ENCODE peak calls at places on chromosomes 7 and 10, in seven cellular contexts. L is cardiac muscle cell, Q is progenitor cell of endocrine pancreas, E is osteocyte, V is Caco-2, D is A549, N is colonic mucosa. P is an unnamed sample.

GRCh38 chr10:76113952-76114351 is 682.5 kb downstream of the LRMDA start:
- DNase-seq in N (no peak), L (peak), D (no peak), E (no peak), Q (no peak), V (peak), P (no peak)

GRCh38 chr10:106242301-106242700 is 922.2 kb downstream of the SORCS1 start:
- DNase-seq in D (no peak), E (no peak), V (no peak), L (peak), N (no peak), Q (no peak), P (no peak)

GRCh38 chr10:12221323-12222298 is 25.6 kb downstream of the CDC123 start:
- DNase-seq in Q (no peak), D (peak), N (no peak), E (no peak), L (peak), V (peak), P (no peak)

GRCh38 chr7:4849390-4849789 is 12.4 kb downstream of the PAPOLB start:
- DNase-seq in D (peak), Q (no peak), L (peak), V (peak), E (no peak), N (no peak), P (no peak)

GRCh38 chr10:43198682-43199005 is 60.4 kb downstream of the CSGALNACT2 start:
- DNase-seq in L (no peak), V (peak), D (no peak), E (no peak), N (no peak), Q (no peak), P (no peak)

GRCh38 chr10:75098902-75099673 is 12.4 kb upstream of the SAMD8 start:
- DNase-seq in D (no peak), N (no peak), E (no peak), Q (no peak), L (no peak), V (no peak), P (no peak)

GRCh38 chr7:55192718-55193117 is 172.4 kb upstream of the LANCL2 start:
- DNase-seq in L (peak), V (no peak), N (no peak), E (no peak), Q (no peak), D (no peak), P (no peak)

GRCh38 chr7:87058739-87059524 is 522 bp downstream of the ELAPOR2 start:
- DNase-seq in L (peak), Q (no peak), V (no peak), E (no peak), N (peak), D (peak), P (peak)

GRCh38 chr10:95815133-95815532 is 59.2 kb downstream of the ENTPD1 start:
- DNase-seq in V (no peak), D (no peak), E (no peak), N (no peak), Q (no peak), L (no peak), P (no peak)

GRCh38 chr10:110437761-110438341 is 59.9 kb upstream of the DUSP5 start:
- DNase-seq in D (no peak), E (no peak), L (no peak), N (no peak), Q (no peak), V (peak), P (no peak)

GRCh38 chr7:42189535-42189934 is 47.5 kb downstream of the GLI3 start:
- DNase-seq in L (peak), D (no peak), N (no peak), Q (no peak), E (no peak), V (no peak), P (no peak)

GRCh38 chr7:79293655-79294142 is 159.8 kb downstream of the MAGI2 start:
- DNase-seq in V (peak), L (peak), Q (no peak), N (peak), E (no peak), D (peak), P (no peak)

GRCh38 chr10:73791871-73792400 is 6.5 kb downstream of the ZSWIM8 start:
- DNase-seq in N (no peak), Q (no peak), V (no peak), L (no peak), D (no peak), E (no peak), P (no peak)

GRCh38 chr7:148483515-148483914 is 107.1 kb upstream of the C7orf33 start:
- DNase-seq in E (no peak), L (no peak), Q (no peak), V (no peak), D (no peak), N (no peak), P (no peak)

GRCh38 chr10:99235469-99235871 is at the start of gene HPSE2:
- DNase-seq in L (peak), N (no peak), Q (no peak), E (no peak), D (no peak), V (no peak), P (no peak)

GRCh38 chr7:90710466-90710850 is 114.3 kb downstream of the CDK14 start:
- DNase-seq in N (no peak), E (no peak), D (no peak), V (no peak), L (no peak), Q (no peak), P (no peak)

GRCh38 chr10:6009961-6010360 is 32.6 kb upstream of the IL15RA start:
- DNase-seq in L (peak), N (peak), Q (no peak), D (no peak), V (no peak), E (no peak), P (no peak)

GRCh38 chr7:155559519-155560108 is 13.3 kb upstream of the CNPY1 start:
- DNase-seq in Q (no peak), L (no peak), D (no peak), V (no peak), N (no peak), E (no peak), P (no peak)

GRCh38 chr7:148084138-148084537 is 506.4 kb upstream of the C7orf33 start:
- DNase-seq in N (peak), Q (peak), D (no peak), E (no peak), V (peak), L (peak), P (no peak)

GRCh38 chr10:132942101-132942739 is at the start of gene CFAP46:
- DNase-seq in D (peak), E (no peak), N (no peak), V (no peak), L (peak), Q (peak), P (peak)

GRCh38 chr7:2431260-2431867 is 28.0 kb downstream of the CHST12 start:
- DNase-seq in E (no peak), D (peak), L (peak), Q (no peak), V (no peak), N (no peak), P (peak)

GRCh38 chr10:25175527-25176420 is 973 bp downstream of the GPR158 start:
- DNase-seq in N (no peak), V (no peak), E (no peak), D (no peak), Q (peak), L (peak), P (no peak)

GRCh38 chr7:101740981-101741725 is 76.3 kb upstream of the CUX1 start:
- DNase-seq in Q (no peak), E (no peak), V (no peak), L (peak), D (no peak), N (no peak), P (no peak)

GRCh38 chr7:823639-824038 is 8.6 kb upstream of the SUN1 start:
- DNase-seq in Q (no peak), L (no peak), D (no peak), N (peak), E (no peak), V (no peak), P (no peak)

GRCh38 chr10:58063854-58064480 is 203.7 kb downstream of the IPMK start:
- DNase-seq in D (no peak), E (no peak), L (no peak), N (peak), V (no peak), Q (no peak), P (no peak)

GRCh38 chr10:29428486-29428885 is 139.6 kb downstream of the LYZL1 start:
- DNase-seq in Q (no peak), N (no peak), D (no peak), L (no peak), E (no peak), V (no peak), P (no peak)

GRCh38 chr7:99070361-99070760 is 73.5 kb downstream of the SMURF1 start:
- DNase-seq in L (no peak), N (no peak), Q (no peak), V (no peak), E (no peak), D (no peak), P (no peak)

GRCh38 chr7:118753464-118753863 is 529.0 kb downstream of the ANKRD7 start:
- DNase-seq in D (no peak), V (no peak), E (no peak), N (no peak), Q (no peak), L (no peak), P (no peak)

GRCh38 chr7:93327006-93327633 is 95.0 kb downstream of the VPS50 start:
- DNase-seq in D (no peak), Q (no peak), N (no peak), V (no peak), L (peak), E (no peak), P (no peak)

GRCh38 chr7:117950601-117951278 is 77.5 kb upstream of the CTTNBP2 start:
- DNase-seq in E (no peak), L (no peak), V (no peak), Q (no peak), D (no peak), N (peak), P (no peak)

GRCh38 chr7:99618726-99619125 is 2.0 kb downstream of the ZSCAN25 start:
- DNase-seq in E (no peak), N (no peak), V (no peak), D (peak), L (no peak), Q (no peak), P (no peak)

GRCh38 chr10:2928219-2928840 is 139.0 kb upstream of the PFKP start:
- DNase-seq in Q (peak), D (peak), N (peak), L (peak), E (no peak), V (peak), P (peak)

GRCh38 chr10:88114368-88114767 is 250.9 kb downstream of the PTEN start:
- DNase-seq in D (peak), L (peak), V (peak), N (no peak), Q (no peak), E (no peak), P (no peak)

GRCh38 chr7:81684513-81685262 is 85.2 kb downstream of the HGF start:
- DNase-seq in V (peak), L (peak), D (peak), E (peak), Q (no peak), N (peak), P (no peak)

DNA sequence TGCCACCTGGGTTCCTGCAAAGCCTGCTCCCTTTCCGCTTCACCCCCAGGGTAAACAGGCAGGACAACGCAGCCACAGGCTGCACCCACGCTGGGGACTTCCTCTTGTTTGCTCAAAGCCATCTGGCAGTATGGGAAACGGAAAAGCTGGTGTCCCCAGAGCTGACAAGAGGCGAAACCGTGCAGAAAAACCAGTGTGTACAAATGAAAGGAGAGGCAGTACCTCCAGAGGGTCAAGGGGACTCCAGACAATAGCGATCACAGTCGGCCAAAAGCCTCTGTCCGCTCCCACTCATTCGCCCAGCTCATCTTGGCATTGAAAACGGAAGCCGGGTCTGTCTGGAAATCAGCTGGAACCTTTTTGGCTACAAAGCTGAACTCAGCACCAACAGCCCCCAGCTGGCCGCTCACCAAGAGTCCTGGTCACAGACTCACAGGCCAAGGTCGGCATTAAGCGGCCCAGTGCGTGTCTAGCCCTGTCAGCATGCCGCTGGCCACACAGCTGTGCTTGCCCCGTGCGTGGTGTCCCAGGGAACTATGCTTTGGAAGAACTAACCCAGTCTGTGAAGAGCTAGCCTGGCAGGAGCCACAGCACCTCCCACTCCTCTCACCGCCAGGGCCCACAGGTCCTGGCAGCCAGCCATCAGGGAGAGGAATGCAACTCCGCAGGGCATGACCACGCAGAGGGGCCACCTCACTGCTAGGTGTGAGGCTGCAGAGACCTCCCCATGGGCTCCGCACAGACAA is 10.4 kb downstream of the TNS3 start:
- DNase-seq in E (peak), Q (no peak), N (peak), V (no peak), D (no peak), L (peak), P (no peak)
- TF ChIP-seq CTCF in E (peak), Q (no peak), N (no peak), V (no peak), D (no peak), L (no peak), P (no peak)

DNA sequence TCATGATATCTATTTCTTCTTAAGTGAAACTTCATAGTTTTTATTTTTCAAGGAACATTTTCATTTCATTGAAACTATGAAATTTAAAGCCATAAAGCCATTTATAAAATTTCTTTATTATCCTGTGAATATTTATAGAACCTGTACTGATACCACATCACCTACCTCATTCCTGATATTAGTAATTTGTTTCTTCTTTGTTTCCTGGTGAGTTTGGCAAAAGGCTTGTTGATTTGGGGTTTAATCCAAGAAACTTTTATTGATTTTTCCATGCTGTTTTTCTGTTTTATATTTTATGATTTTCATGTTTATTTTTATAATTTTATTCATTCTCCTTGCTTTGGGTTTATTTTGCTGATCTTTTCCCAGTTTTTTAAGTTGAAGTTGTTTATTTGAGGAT is 669.4 kb downstream of the NXPH1 start:
- DNase-seq in N (no peak), E (no peak), Q (no peak), D (no peak), V (no peak), L (no peak), P (no peak)
- TF ChIP-seq CTCF in N (no peak), E (no peak), Q (no peak), D (no peak), V (no peak), L (no peak), P (no peak)

GRCh38 chr7:140048989-140049338 is 13.8 kb downstream of the PARP12 start:
- DNase-seq in N (no peak), L (no peak), E (no peak), D (no peak), Q (no peak), V (no peak), P (no peak)
- TF ChIP-seq CTCF in N (no peak), L (no peak), E (no peak), D (no peak), Q (no peak), V (no peak), P (no peak)

GRCh38 chr7:159091041-159091440 is 53.6 kb downstream of the VIPR2 start:
- DNase-seq in D (no peak), Q (no peak), V (no peak), N (no peak), E (peak), L (no peak), P (no peak)
- TF ChIP-seq CTCF in D (no peak), Q (no peak), V (no peak), N (no peak), E (no peak), L (no peak), P (no peak)

GRCh38 chr7:94374231-94374630 is 20.5 kb upstream of the COL1A2 start:
- DNase-seq in Q (no peak), D (no peak), V (no peak), N (peak), E (peak), L (peak), P (no peak)
- TF ChIP-seq CTCF in Q (no peak), D (no peak), V (no peak), N (no peak), E (peak), L (peak), P (no peak)

P was measured in natural killer cell.